ENCODE peak calls at places on chromosomes 1 and 21, in five cellular contexts. One of them, this sample, is unnamed.

GRCh38 chr1:180178511-180179161 is 24.0 kb downstream of the QSOX1 start:
- DNase-seq in sigmoid colon: peak
- DNase-seq in uterus: peak
- DNase-seq in GDM1: no peak
- DNase-seq in NCI-H345: peak
- DNase-seq in this sample: peak

GRCh38 chr21:37389456-37389855 is 22.9 kb downstream of the DYRK1A start:
- DNase-seq in sigmoid colon: no peak
- DNase-seq in uterus: no peak
- DNase-seq in GDM1: no peak
- DNase-seq in NCI-H345: no peak
- DNase-seq in this sample: no peak

GRCh38 chr21:24671901-24672300 is 935.4 kb downstream of the MRPL39 start:
- DNase-seq in sigmoid colon: no peak
- DNase-seq in uterus: no peak
- DNase-seq in GDM1: no peak
- DNase-seq in NCI-H345: no peak
- DNase-seq in this sample: no peak

GRCh38 chr21:34047835-34048234 is 25.5 kb upstream of the MRPS6 start:
- DNase-seq in sigmoid colon: no peak
- DNase-seq in uterus: no peak
- DNase-seq in GDM1: no peak
- DNase-seq in NCI-H345: no peak
- DNase-seq in this sample: no peak

GRCh38 chr1:2928733-2929325 is 92.4 kb upstream of the ACTRT2 start:
- DNase-seq in sigmoid colon: no peak
- DNase-seq in uterus: no peak
- DNase-seq in GDM1: no peak
- DNase-seq in NCI-H345: no peak
- DNase-seq in this sample: no peak

GRCh38 chr1:112397051-112397471 is 1.0 kb downstream of the CTTNBP2NL start:
- DNase-seq in sigmoid colon: no peak
- DNase-seq in uterus: no peak
- DNase-seq in GDM1: no peak
- DNase-seq in NCI-H345: no peak
- DNase-seq in this sample: no peak

GRCh38 chr1:1764876-1765478 is 13.3 kb downstream of the NADK start:
- DNase-seq in sigmoid colon: no peak
- DNase-seq in uterus: no peak
- DNase-seq in GDM1: no peak
- DNase-seq in NCI-H345: no peak
- DNase-seq in this sample: no peak

GRCh38 chr1:182301467-182302198 is 90.0 kb downstream of the GLUL start:
- DNase-seq in sigmoid colon: peak
- DNase-seq in uterus: no peak
- DNase-seq in GDM1: peak
- DNase-seq in NCI-H345: peak
- DNase-seq in this sample: no peak

GRCh38 chr1:17789926-17790325 is 34.8 kb downstream of the ACTL8 start:
- DNase-seq in sigmoid colon: no peak
- DNase-seq in uterus: no peak
- DNase-seq in GDM1: no peak
- DNase-seq in NCI-H345: no peak
- DNase-seq in this sample: no peak

GRCh38 chr1:6414443-6414844 is 5.3 kb downstream of the HES2 start:
- DNase-seq in sigmoid colon: no peak
- DNase-seq in uterus: no peak
- DNase-seq in GDM1: no peak
- DNase-seq in NCI-H345: peak
- DNase-seq in this sample: no peak

GRCh38 chr1:111441573-111442192 is 7.4 kb downstream of the WDR77 start:
- DNase-seq in sigmoid colon: no peak
- DNase-seq in uterus: no peak
- DNase-seq in GDM1: peak
- DNase-seq in NCI-H345: no peak
- DNase-seq in this sample: no peak

GRCh38 chr1:229781453-229781852 is 155.4 kb downstream of the URB2 start:
- DNase-seq in sigmoid colon: no peak
- DNase-seq in uterus: no peak
- DNase-seq in GDM1: no peak
- DNase-seq in NCI-H345: no peak
- DNase-seq in this sample: no peak

GRCh38 chr21:42063578-42064521 is 7.3 kb upstream of the UMODL1 start:
- DNase-seq in sigmoid colon: no peak
- DNase-seq in uterus: no peak
- DNase-seq in GDM1: peak
- DNase-seq in NCI-H345: peak
- DNase-seq in this sample: no peak

GRCh38 chr1:160810486-160810885 is 14.5 kb downstream of the LY9 start:
- DNase-seq in sigmoid colon: no peak
- DNase-seq in uterus: no peak
- DNase-seq in GDM1: no peak
- DNase-seq in NCI-H345: no peak
- DNase-seq in this sample: no peak

GRCh38 chr1:6424619-6425593 is at the start of gene ESPN:
- DNase-seq in sigmoid colon: no peak
- DNase-seq in uterus: no peak
- DNase-seq in GDM1: no peak
- DNase-seq in NCI-H345: peak
- DNase-seq in this sample: no peak

GRCh38 chr1:64769482-64769881 is 24.6 kb downstream of the RAVER2 start:
- DNase-seq in sigmoid colon: no peak
- DNase-seq in uterus: no peak
- DNase-seq in GDM1: no peak
- DNase-seq in NCI-H345: no peak
- DNase-seq in this sample: no peak

GRCh38 chr1:8497196-8497878 is 179.4 kb downstream of the SLC45A1 start:
- DNase-seq in sigmoid colon: no peak
- DNase-seq in uterus: no peak
- DNase-seq in GDM1: no peak
- DNase-seq in NCI-H345: no peak
- DNase-seq in this sample: no peak

GRCh38 chr1:244992833-244993232 is 128.5 kb upstream of the HNRNPU start:
- DNase-seq in sigmoid colon: no peak
- DNase-seq in uterus: no peak
- DNase-seq in GDM1: no peak
- DNase-seq in NCI-H345: peak
- DNase-seq in this sample: no peak

GRCh38 chr21:29302340-29302991 is 3.7 kb downstream of the BACH1 start:
- DNase-seq in sigmoid colon: no peak
- DNase-seq in uterus: no peak
- DNase-seq in GDM1: no peak
- DNase-seq in NCI-H345: no peak
- DNase-seq in this sample: no peak

GRCh38 chr1:78254517-78254916 is 208.8 kb downstream of the GIPC2 start:
- DNase-seq in sigmoid colon: no peak
- DNase-seq in uterus: no peak
- DNase-seq in GDM1: no peak
- DNase-seq in NCI-H345: no peak
- DNase-seq in this sample: no peak

GRCh38 chr1:111402083-111402482 is 25.5 kb downstream of the OVGP1 start:
- DNase-seq in sigmoid colon: no peak
- DNase-seq in uterus: no peak
- DNase-seq in GDM1: no peak
- DNase-seq in NCI-H345: no peak
- DNase-seq in this sample: no peak

GRCh38 chr1:234980224-234980656 is 148.4 kb downstream of the TOMM20 start:
- DNase-seq in sigmoid colon: no peak
- DNase-seq in uterus: no peak
- DNase-seq in GDM1: no peak
- DNase-seq in NCI-H345: no peak
- DNase-seq in this sample: no peak

GRCh38 chr1:156828414-156829085 is 11.9 kb upstream of the SH2D2A start:
- DNase-seq in sigmoid colon: no peak
- DNase-seq in uterus: no peak
- DNase-seq in GDM1: no peak
- DNase-seq in NCI-H345: no peak
- DNase-seq in this sample: no peak

GRCh38 chr1:47534417-47534816 is 96.6 kb downstream of the FOXD2 start:
- DNase-seq in sigmoid colon: no peak
- DNase-seq in uterus: no peak
- DNase-seq in GDM1: no peak
- DNase-seq in NCI-H345: no peak
- DNase-seq in this sample: no peak

GRCh38 chr1:110872745-110873435 is at the start of gene CD53:
- DNase-seq in sigmoid colon: no peak
- DNase-seq in uterus: no peak
- DNase-seq in GDM1: peak
- DNase-seq in NCI-H345: no peak
- DNase-seq in this sample: no peak

GRCh38 chr1:212234431-212235298 is 50.5 kb upstream of the PPP2R5A start:
- DNase-seq in sigmoid colon: peak
- DNase-seq in uterus: peak
- DNase-seq in GDM1: peak
- DNase-seq in NCI-H345: peak
- DNase-seq in this sample: peak

GRCh38 chr1:93938461-93939145 is 29.4 kb upstream of the GCLM start:
- DNase-seq in sigmoid colon: no peak
- DNase-seq in uterus: no peak
- DNase-seq in GDM1: no peak
- DNase-seq in NCI-H345: no peak
- DNase-seq in this sample: no peak

GRCh38 chr1:222521299-222522104 is 26.4 kb downstream of the HHIPL2 start:
- DNase-seq in sigmoid colon: no peak
- DNase-seq in uterus: no peak
- DNase-seq in GDM1: no peak
- DNase-seq in NCI-H345: no peak
- DNase-seq in this sample: no peak

GRCh38 chr1:45716700-45717099 is 28.7 kb downstream of the TMEM69 start:
- DNase-seq in sigmoid colon: no peak
- DNase-seq in uterus: no peak
- DNase-seq in GDM1: no peak
- DNase-seq in NCI-H345: no peak
- DNase-seq in this sample: no peak

GRCh38 chr1:28173151-28173979 is 3.1 kb downstream of the PTAFR start:
- DNase-seq in sigmoid colon: no peak
- DNase-seq in uterus: no peak
- DNase-seq in GDM1: no peak
- DNase-seq in NCI-H345: no peak
- DNase-seq in this sample: no peak

GRCh38 chr1:240027059-240027462 is 64.6 kb upstream of the FMN2 start:
- DNase-seq in sigmoid colon: no peak
- DNase-seq in uterus: no peak
- DNase-seq in GDM1: no peak
- DNase-seq in NCI-H345: peak
- DNase-seq in this sample: peak

GRCh38 chr1:235708390-235708962 is 58.9 kb upstream of the GNG4 start:
- DNase-seq in sigmoid colon: no peak
- DNase-seq in uterus: no peak
- DNase-seq in GDM1: no peak
- DNase-seq in NCI-H345: no peak
- DNase-seq in this sample: no peak

GRCh38 chr1:10399487-10399917 is 638 bp downstream of the PGD start:
- DNase-seq in sigmoid colon: peak
- DNase-seq in uterus: no peak
- DNase-seq in GDM1: no peak
- DNase-seq in NCI-H345: no peak
- DNase-seq in this sample: no peak

GRCh38 chr1:50271968-50272578 is 151.2 kb downstream of the DMRTA2 start:
- DNase-seq in sigmoid colon: no peak
- DNase-seq in uterus: no peak
- DNase-seq in GDM1: no peak
- DNase-seq in NCI-H345: peak
- DNase-seq in this sample: peak